ENCODE peak calls at places on chromosomes 11 and 22, in five cellular contexts. L is SW 1271, E is KBM-7, M is A549, J is cardiac muscle cell. S is an unnamed sample.

GRCh38 chr22:37431811-37432707 is 4.8 kb upstream of the ELFN2 start:
- DNase-seq in L (peak), E (peak), M (peak), J (peak), S (peak)

GRCh38 chr11:115342142-115342541 is 162.1 kb downstream of the CADM1 start:
- DNase-seq in L (no peak), E (no peak), M (no peak), J (no peak), S (no peak)

GRCh38 chr11:13940611-13941256 is 21.8 kb upstream of the SPON1 start:
- DNase-seq in L (no peak), E (no peak), M (no peak), J (no peak), S (no peak)

GRCh38 chr22:49051491-49052022 is 776.1 kb downstream of the BRD1 start:
- DNase-seq in L (no peak), E (no peak), M (no peak), J (no peak), S (no peak)

GRCh38 chr11:32563600-32563959 is 20.1 kb upstream of the EIF3M start:
- DNase-seq in L (no peak), E (no peak), M (no peak), J (no peak), S (no peak)

GRCh38 chr11:122322369-122322768 is 206.4 kb upstream of the BLID start:
- DNase-seq in L (no peak), E (no peak), M (no peak), J (peak), S (no peak)

GRCh38 chr11:10490398-10491232 is 35.6 kb downstream of the AMPD3 start:
- DNase-seq in L (peak), E (no peak), M (peak), J (peak), S (peak)

GRCh38 chr11:26527685-26528084 is 44.4 kb downstream of the MUC15 start:
- DNase-seq in L (no peak), E (no peak), M (no peak), J (no peak), S (no peak)

GRCh38 chr22:37610480-37611148 is 2.0 kb downstream of the GGA1 start:
- DNase-seq in L (no peak), E (peak), M (no peak), J (no peak), S (no peak)

GRCh38 chr11:33000181-33000580 is 15.5 kb upstream of the DEPDC7 start:
- DNase-seq in L (peak), E (no peak), M (no peak), J (peak), S (peak)

GRCh38 chr22:36317658-36318271 is 64.8 kb downstream of the APOL1 start:
- DNase-seq in L (no peak), E (no peak), M (no peak), J (no peak), S (no peak)

GRCh38 chr11:108819957-108820356 is 155.1 kb downstream of the DDX10 start:
- DNase-seq in L (no peak), E (no peak), M (no peak), J (no peak), S (no peak)

GRCh38 chr22:47656806-47657205 is 894.4 kb downstream of the TBC1D22A start:
- DNase-seq in L (no peak), E (no peak), M (no peak), J (no peak), S (no peak)

GRCh38 chr22:42717197-42717967 is 3.3 kb downstream of the A4GALT start:
- DNase-seq in L (no peak), E (no peak), M (no peak), J (peak), S (no peak)

GRCh38 chr11:72179049-72179803 is 12.7 kb upstream of the FOLR1 start:
- DNase-seq in L (no peak), E (no peak), M (no peak), J (no peak), S (no peak)

GRCh38 chr11:65611028-65611757 is 2.8 kb downstream of the MAP3K11 start:
- DNase-seq in L (no peak), E (peak), M (no peak), J (peak), S (peak)

GRCh38 chr11:132373405-132374141 is 1003.2 kb downstream of the NTM start:
- DNase-seq in L (no peak), E (no peak), M (no peak), J (no peak), S (no peak)

GRCh38 chr22:46028069-46028991 is 51.4 kb upstream of the WNT7B start:
- DNase-seq in L (no peak), E (no peak), M (no peak), J (no peak), S (no peak)

GRCh38 chr11:15627560-15627959 is 512.8 kb downstream of the INSC start:
- DNase-seq in L (no peak), E (no peak), M (no peak), J (no peak), S (no peak)

GRCh38 chr11:119181677-119182412 is 3.4 kb upstream of the NHERF4 start:
- DNase-seq in L (no peak), E (peak), M (no peak), J (no peak), S (no peak)

GRCh38 chr22:25759825-25760231 is 17.8 kb downstream of the MYO18B start:
- DNase-seq in L (peak), E (peak), M (peak), J (peak), S (peak)

GRCh38 chr22:30371981-30372380 is 15.2 kb downstream of the CCDC157 start:
- DNase-seq in L (no peak), E (no peak), M (no peak), J (no peak), S (no peak)

GRCh38 chr11:69123593-69124545 is 31.9 kb upstream of the SMIM38 start:
- DNase-seq in L (no peak), E (no peak), M (no peak), J (no peak), S (no peak)

GRCh38 chr11:19812710-19813109 is 100.1 kb downstream of the NAV2 start:
- DNase-seq in L (no peak), E (no peak), M (no peak), J (peak), S (no peak)

GRCh38 chr11:5291207-5291838 is 10.4 kb downstream of the OR51B4 start:
- DNase-seq in L (peak), E (peak), M (peak), J (peak), S (no peak)

S was measured in glomerular endothelial cell.